ENCODE peak calls at places on chromosome 14, in ten cellular contexts. B, A, M, G, Y, F, X, Q, O and C are unnamed samples.

GRCh38 chr14:62443796-62444195 is 601.5 kb downstream of the KCNH5 start:
- DNase-seq in B (no peak), A (peak), M (no peak), G (no peak), Y (peak), F (no peak), X (no peak), Q (no peak), O (peak), C (no peak)

GRCh38 chr14:103185051-103186027 is 62.1 kb downstream of the TNFAIP2 start:
- DNase-seq in B (no peak), A (peak), M (peak), G (peak), Y (peak), F (peak), X (no peak), Q (no peak), O (peak), C (peak)

GRCh38 chr14:75044322-75044721 is 6.9 kb downstream of the MLH3 start:
- DNase-seq in B (no peak), A (peak), M (no peak), G (no peak), Y (peak), F (peak), X (no peak), Q (no peak), O (peak), C (no peak)

GRCh38 chr14:83894519-83894918 is 1635.4 kb upstream of the FLRT2 start:
- DNase-seq in B (no peak), A (no peak), M (no peak), G (no peak), Y (no peak), F (no peak), X (no peak), Q (no peak), O (peak), C (no peak)

GRCh38 chr14:54715244-54715643 is 148.3 kb downstream of the SAMD4A start:
- DNase-seq in B (no peak), A (no peak), M (no peak), G (no peak), Y (peak), F (peak), X (no peak), Q (no peak), O (peak), C (no peak)

GRCh38 chr14:58751788-58752187 is 114.0 kb downstream of the DACT1 start:
- DNase-seq in B (no peak), A (no peak), M (no peak), G (no peak), Y (no peak), F (no peak), X (no peak), Q (no peak), O (no peak), C (no peak)

GRCh38 chr14:27077181-27077738 is 479.4 kb upstream of the NOVA1 start:
- DNase-seq in B (no peak), A (no peak), M (no peak), G (no peak), Y (no peak), F (no peak), X (no peak), Q (no peak), O (no peak), C (no peak)

GRCh38 chr14:80754696-80755095 is 186.8 kb downstream of the CEP128 start:
- DNase-seq in B (no peak), A (no peak), M (no peak), G (no peak), Y (no peak), F (no peak), X (no peak), Q (no peak), O (no peak), C (no peak)

GRCh38 chr14:89428556-89429196 is 11.6 kb upstream of the FOXN3 start:
- DNase-seq in B (no peak), A (peak), M (no peak), G (no peak), Y (no peak), F (peak), X (no peak), Q (no peak), O (peak), C (no peak)

GRCh38 chr14:92740440-92740839 is 8.0 kb downstream of the LGMN start:
- DNase-seq in B (no peak), A (no peak), M (no peak), G (no peak), Y (no peak), F (no peak), X (no peak), Q (no peak), O (no peak), C (no peak)

GRCh38 chr14:78310263-78310662 is 140.1 kb downstream of the NRXN3 start:
- DNase-seq in B (no peak), A (no peak), M (no peak), G (no peak), Y (no peak), F (no peak), X (no peak), Q (no peak), O (no peak), C (no peak)

GRCh38 chr14:96176811-96177211 is 27.8 kb upstream of the BDKRB2 start:
- DNase-seq in B (no peak), A (peak), M (no peak), G (no peak), Y (peak), F (peak), X (no peak), Q (no peak), O (peak), C (no peak)

GRCh38 chr14:64736271-64737131 is 32.3 kb downstream of the PLEKHG3 start:
- DNase-seq in B (no peak), A (no peak), M (no peak), G (no peak), Y (no peak), F (no peak), X (no peak), Q (no peak), O (no peak), C (no peak)

GRCh38 chr14:101508196-101508947 is 52.9 kb upstream of the DIO3 start:
- DNase-seq in B (no peak), A (no peak), M (no peak), G (no peak), Y (no peak), F (no peak), X (no peak), Q (no peak), O (no peak), C (no peak)

GRCh38 chr14:89351364-89351957 is 65.6 kb downstream of the FOXN3 start:
- DNase-seq in B (no peak), A (peak), M (no peak), G (no peak), Y (no peak), F (peak), X (no peak), Q (peak), O (peak), C (no peak)

GRCh38 chr14:106318700-106319099 is 792.3 kb downstream of the TMEM121 start:
- DNase-seq in B (no peak), A (no peak), M (no peak), G (no peak), Y (no peak), F (no peak), X (no peak), Q (peak), O (no peak), C (no peak)

GRCh38 chr14:22839159-22839779 is 2.9 kb downstream of the MMP14 start:
- DNase-seq in B (no peak), A (no peak), M (no peak), G (no peak), Y (no peak), F (peak), X (no peak), Q (no peak), O (peak), C (no peak)

GRCh38 chr14:59427653-59428578 is 37.3 kb downstream of the GPR135 start:
- DNase-seq in B (no peak), A (no peak), M (no peak), G (no peak), Y (no peak), F (peak), X (no peak), Q (no peak), O (peak), C (peak)

GRCh38 chr14:85535916-85536834 is 6.2 kb downstream of the FLRT2 start:
- DNase-seq in B (no peak), A (peak), M (peak), G (no peak), Y (peak), F (peak), X (no peak), Q (no peak), O (peak), C (peak)

GRCh38 chr14:37047996-37048395 is 124.4 kb downstream of the SLC25A21 start:
- DNase-seq in B (no peak), A (peak), M (no peak), G (no peak), Y (no peak), F (no peak), X (no peak), Q (no peak), O (no peak), C (no peak)

GRCh38 chr14:61620130-61620946 is 75.0 kb upstream of the HIF1A start:
- DNase-seq in B (no peak), A (peak), M (no peak), G (no peak), Y (peak), F (peak), X (no peak), Q (no peak), O (peak), C (no peak)

GRCh38 chr14:22375321-22375930 is 213.6 kb downstream of the DAD1 start:
- DNase-seq in B (no peak), A (peak), M (peak), G (peak), Y (peak), F (peak), X (no peak), Q (no peak), O (peak), C (peak)

GRCh38 chr14:105229099-105229655 is 19.2 kb upstream of the BTBD6 start:
- DNase-seq in B (no peak), A (no peak), M (no peak), G (no peak), Y (no peak), F (no peak), X (no peak), Q (no peak), O (no peak), C (no peak)

GRCh38 chr14:20719777-20720176 is 25.9 kb upstream of the EDDM3A start:
- DNase-seq in B (no peak), A (no peak), M (no peak), G (no peak), Y (no peak), F (no peak), X (no peak), Q (no peak), O (no peak), C (no peak)

GRCh38 chr14:90795744-90796143 is 20.5 kb downstream of the TTC7B start:
- DNase-seq in B (no peak), A (peak), M (no peak), G (no peak), Y (peak), F (peak), X (no peak), Q (no peak), O (peak), C (no peak)

GRCh38 chr14:64727551-64728071 is 23.4 kb downstream of the PLEKHG3 start:
- DNase-seq in B (no peak), A (no peak), M (no peak), G (no peak), Y (no peak), F (no peak), X (no peak), Q (no peak), O (no peak), C (no peak)

GRCh38 chr14:79514700-79515099 is 696.6 kb downstream of the DIO2 start:
- DNase-seq in B (no peak), A (peak), M (no peak), G (no peak), Y (no peak), F (peak), X (no peak), Q (no peak), O (peak), C (no peak)

GRCh38 chr14:94001501-94002396 is 4.6 kb downstream of the CCDC197 start:
- DNase-seq in B (peak), A (peak), M (peak), G (peak), Y (peak), F (peak), X (peak), Q (peak), O (peak), C (peak)